ENCODE peak calls at places on chromosomes 4 and X, in nine cellular contexts. E is ACHN; B is RPMI7951; V is KG1; S is Right ventricle myocardium superior; T is CD4-positive, alpha-beta T cell; J is lower lobe of right lung; Y is stimulated activated naive B cell treated with anti-CD40 and anti-IgM and Interleukin-4, amounts not matched to agents 10 μg/mL and 1 μg/mL and 100 μg/mL, for 72 hours; C is left colon. P is an unnamed sample.

GRCh38 chr4:187475901-187476300 is 519.7 kb upstream of the ZFP42 start:
- DNase-seq in E (no peak), B (no peak), V (no peak), S (no peak), T (no peak), J (no peak), Y (no peak), C (no peak), P (no peak)

GRCh38 chrX:19889582-19890342 is 2.4 kb upstream of the SH3KBP1 start:
- DNase-seq in E (peak), B (peak), V (no peak), S (no peak), T (peak), J (no peak), Y (no peak), C (no peak), P (no peak)

GRCh38 chr4:90069151-90069550 is 58.0 kb upstream of the CCSER1 start:
- DNase-seq in E (no peak), B (no peak), V (no peak), S (no peak), T (no peak), J (no peak), Y (no peak), C (no peak), P (no peak)

GRCh38 chr4:46839128-46839527 is 69.9 kb downstream of the COX7B2 start:
- DNase-seq in E (no peak), B (no peak), V (no peak), S (no peak), T (no peak), J (no peak), Y (no peak), C (no peak), P (no peak)

GRCh38 chr4:186918466-186918865 is 194.8 kb upstream of the FAT1 start:
- DNase-seq in E (no peak), B (no peak), V (no peak), S (no peak), T (no peak), J (no peak), Y (no peak), C (no peak), P (no peak)

GRCh38 chr4:165994706-165995105 is 121.7 kb downstream of the TLL1 start:
- DNase-seq in E (no peak), B (no peak), V (no peak), S (no peak), T (no peak), J (no peak), Y (no peak), C (no peak), P (no peak)

GRCh38 chr4:4323705-4324534 is 33.9 kb downstream of the ZBTB49 start:
- DNase-seq in E (no peak), B (no peak), V (no peak), S (no peak), T (no peak), J (no peak), Y (no peak), C (no peak), P (no peak)

GRCh38 chr4:158133551-158133950 is 39.3 kb downstream of the GASK1B start:
- DNase-seq in E (no peak), B (no peak), V (no peak), S (no peak), T (no peak), J (no peak), Y (no peak), C (no peak), P (no peak)

GRCh38 chrX:154727418-154728323 is 23.2 kb downstream of the GAB3 start:
- DNase-seq in E (peak), B (peak), V (no peak), S (peak), T (no peak), J (peak), Y (no peak), C (no peak), P (no peak)

GRCh38 chr4:39621582-39621981 is 17.1 kb downstream of the SMIM14 start:
- DNase-seq in E (peak), B (peak), V (no peak), S (peak), T (no peak), J (peak), Y (no peak), C (no peak), P (peak)

GRCh38 chr4:10737335-10737734 is 52.8 kb upstream of the CLNK start:
- DNase-seq in E (no peak), B (no peak), V (no peak), S (no peak), T (no peak), J (no peak), Y (no peak), C (no peak), P (no peak)

GRCh38 chr4:42708625-42709024 is 51.7 kb upstream of the ATP8A1 start:
- DNase-seq in E (no peak), B (no peak), V (no peak), S (no peak), T (no peak), J (no peak), Y (no peak), C (no peak), P (no peak)

GRCh38 chrX:71637848-71638247 is 19.5 kb upstream of the CXCR3 start:
- DNase-seq in E (no peak), B (peak), V (no peak), S (no peak), T (no peak), J (no peak), Y (no peak), C (no peak), P (no peak)

GRCh38 chrX:107836958-107837357 is 11.3 kb downstream of the MID2 start:
- DNase-seq in E (no peak), B (no peak), V (no peak), S (no peak), T (no peak), J (no peak), Y (no peak), C (no peak), P (no peak)

GRCh38 chr4:127632420-127633403 is at the start of gene INTU:
- DNase-seq in E (peak), B (peak), V (peak), S (peak), T (no peak), J (peak), Y (peak), C (peak), P (peak)

GRCh38 chr4:21763865-21764264 is 184.7 kb downstream of the KCNIP4 start:
- DNase-seq in E (no peak), B (no peak), V (no peak), S (no peak), T (no peak), J (no peak), Y (no peak), C (no peak), P (no peak)

GRCh38 chr4:30094866-30095265 is 625.3 kb upstream of the PCDH7 start:
- DNase-seq in E (no peak), B (no peak), V (no peak), S (no peak), T (no peak), J (no peak), Y (no peak), C (no peak), P (no peak)

GRCh38 chrX:69493193-69493592 is 10.9 kb upstream of the NALF2 start:
- DNase-seq in E (peak), B (peak), V (no peak), S (no peak), T (no peak), J (no peak), Y (no peak), C (peak), P (peak)

GRCh38 chr4:148116264-148116663 is 325.9 kb downstream of the NR3C2 start:
- DNase-seq in E (no peak), B (peak), V (no peak), S (no peak), T (no peak), J (no peak), Y (no peak), C (no peak), P (no peak)

GRCh38 chrX:155662297-155662696 is 49.5 kb upstream of the TMLHE start:
- DNase-seq in E (peak), B (peak), V (no peak), S (no peak), T (no peak), J (no peak), Y (no peak), C (no peak), P (no peak)

GRCh38 chr4:71472946-71473345 is 134.1 kb downstream of the SLC4A4 start:
- DNase-seq in E (peak), B (no peak), V (no peak), S (no peak), T (no peak), J (no peak), Y (no peak), C (no peak), P (no peak)

GRCh38 chrX:132876509-132876837 is 82.0 kb downstream of the HS6ST2 start:
- DNase-seq in E (no peak), B (no peak), V (no peak), S (no peak), T (no peak), J (no peak), Y (no peak), C (no peak), P (no peak)

GRCh38 chr4:187188118-187188517 is 464.5 kb upstream of the FAT1 start:
- DNase-seq in E (no peak), B (no peak), V (no peak), S (no peak), T (no peak), J (no peak), Y (no peak), C (no peak), P (no peak)

GRCh38 chr4:6746721-6747689 is 31.0 kb downstream of the BLOC1S4 start:
- DNase-seq in E (no peak), B (no peak), V (no peak), S (peak), T (no peak), J (peak), Y (no peak), C (peak), P (peak)

GRCh38 chrX:72495041-72495440 is 77.6 kb downstream of the HDAC8 start:
- DNase-seq in E (no peak), B (no peak), V (no peak), S (no peak), T (no peak), J (no peak), Y (no peak), C (no peak), P (no peak)

GRCh38 chrX:85379174-85379907 is at the start of gene POF1B:
- DNase-seq in E (no peak), B (no peak), V (no peak), S (no peak), T (no peak), J (peak), Y (no peak), C (peak), P (peak)

GRCh38 chr4:17812125-17812524 is 1.3 kb downstream of the NCAPG start:
- DNase-seq in E (no peak), B (no peak), V (no peak), S (no peak), T (no peak), J (no peak), Y (no peak), C (no peak), P (no peak)

GRCh38 chr4:185305979-185306442 is 89.7 kb downstream of the LRP2BP start:
- DNase-seq in E (peak), B (peak), V (no peak), S (no peak), T (no peak), J (no peak), Y (no peak), C (no peak), P (no peak)

GRCh38 chr4:43757147-43757546 is 691.5 kb downstream of the KCTD8 start:
- DNase-seq in E (peak), B (no peak), V (no peak), S (no peak), T (no peak), J (no peak), Y (no peak), C (no peak), P (peak)

GRCh38 chr4:26176621-26177121 is 144.1 kb upstream of the RBPJ start:
- DNase-seq in E (no peak), B (no peak), V (no peak), S (peak), T (no peak), J (no peak), Y (no peak), C (no peak), P (no peak)

GRCh38 chrX:101658661-101659477 is 781 bp downstream of the ARMCX2 start:
- DNase-seq in E (peak), B (peak), V (no peak), S (peak), T (peak), J (peak), Y (peak), C (peak), P (peak)

GRCh38 chr4:39873823-39874222 is 103.9 kb downstream of the PDS5A start:
- DNase-seq in E (no peak), B (no peak), V (no peak), S (no peak), T (no peak), J (no peak), Y (no peak), C (no peak), P (no peak)

GRCh38 chrX:51407520-51408409 is 75.1 kb downstream of the NUDT10 start:
- DNase-seq in E (no peak), B (no peak), V (no peak), S (no peak), T (no peak), J (peak), Y (no peak), C (no peak), P (no peak)

GRCh38 chr4:87915621-87916020 is 59.9 kb upstream of the SPP1 start:
- DNase-seq in E (no peak), B (no peak), V (no peak), S (no peak), T (no peak), J (no peak), Y (no peak), C (no peak), P (no peak)

GRCh38 chrX:131626681-131627296 is 82.9 kb downstream of the OR13H1 start:
- DNase-seq in E (no peak), B (peak), V (no peak), S (no peak), T (no peak), J (no peak), Y (no peak), C (no peak), P (no peak)

GRCh38 chr4:160928482-160928881 is 1235.3 kb downstream of the FSTL5 start:
- DNase-seq in E (no peak), B (no peak), V (no peak), S (no peak), T (no peak), J (no peak), Y (no peak), C (no peak), P (no peak)

GRCh38 chrX:85309717-85310116 is 65.9 kb downstream of the ZNF711 start:
- DNase-seq in E (no peak), B (no peak), V (no peak), S (no peak), T (no peak), J (no peak), Y (no peak), C (no peak), P (no peak)

GRCh38 chr4:169268951-169269781 is 1.6 kb downstream of the SH3RF1 start:
- DNase-seq in E (peak), B (peak), V (no peak), S (no peak), T (no peak), J (no peak), Y (no peak), C (no peak), P (no peak)

GRCh38 chr4:76453232-76453631 is 18.2 kb downstream of the SHROOM3 start:
- DNase-seq in E (no peak), B (no peak), V (no peak), S (no peak), T (no peak), J (no peak), Y (no peak), C (no peak), P (no peak)

GRCh38 chrX:15882704-15883539 is 28.3 kb upstream of the AP1S2 start:
- DNase-seq in E (peak), B (peak), V (no peak), S (no peak), T (no peak), J (no peak), Y (peak), C (no peak), P (no peak)